ENCODE peak calls at places on chromosomes 1 and 21, in ten cellular contexts. N is BJ, T is GM23338, Y is adrenal gland, B is right atrium auricular region, K is tibial nerve, J is left lung, E is uterus, S is IMR-90, A is Calu3. Q is an unnamed sample.

GRCh38 chr1:86757272-86757984 is 53.1 kb downstream of the SH3GLB1 start:
- DNase-seq in N (no peak), T (no peak), Y (no peak), B (no peak), K (no peak), J (no peak), E (peak), S (peak), A (no peak), Q (no peak)

GRCh38 chr1:152148991-152149390 is 10.0 kb downstream of the RPTN start:
- DNase-seq in N (no peak), T (no peak), Y (no peak), B (no peak), K (no peak), J (no peak), E (no peak), S (no peak), A (no peak), Q (no peak)

GRCh38 chr21:28427356-28428022 is 565.2 kb downstream of the LTN1 start:
- DNase-seq in N (no peak), T (no peak), Y (no peak), B (no peak), K (no peak), J (no peak), E (no peak), S (peak), A (no peak), Q (no peak)

GRCh38 chr1:58317086-58317485 is 229.4 kb downstream of the OMA1 start:
- DNase-seq in N (no peak), T (no peak), Y (no peak), B (no peak), K (no peak), J (no peak), E (no peak), S (no peak), A (no peak), Q (no peak)

GRCh38 chr21:39675595-39675994 is 62.9 kb downstream of the B3GALT5 start:
- DNase-seq in N (no peak), T (peak), Y (no peak), B (no peak), K (no peak), J (no peak), E (no peak), S (no peak), A (no peak), Q (no peak)

GRCh38 chr1:241352401-241352800 is 4.6 kb downstream of the RGS7 start:
- DNase-seq in N (no peak), T (no peak), Y (no peak), B (no peak), K (no peak), J (no peak), E (no peak), S (no peak), A (no peak), Q (no peak)

GRCh38 chr1:22428672-22429071 is 23.0 kb upstream of the ZBTB40 start:
- DNase-seq in N (no peak), T (peak), Y (no peak), B (no peak), K (no peak), J (no peak), E (no peak), S (peak), A (peak), Q (peak)

GRCh38 chr1:160143695-160144094 is 7.7 kb upstream of the ATP1A4 start:
- DNase-seq in N (no peak), T (no peak), Y (no peak), B (no peak), K (no peak), J (peak), E (no peak), S (no peak), A (no peak), Q (no peak)

GRCh38 chr1:75170981-75171380 is 36.8 kb downstream of the LHX8 start:
- DNase-seq in N (no peak), T (no peak), Y (no peak), B (no peak), K (no peak), J (no peak), E (no peak), S (no peak), A (no peak), Q (no peak)

GRCh38 chr21:38236232-38236631 is 20.6 kb upstream of the KCNJ15 start:
- DNase-seq in N (no peak), T (peak), Y (no peak), B (no peak), K (no peak), J (no peak), E (no peak), S (no peak), A (peak), Q (no peak)

DNA sequence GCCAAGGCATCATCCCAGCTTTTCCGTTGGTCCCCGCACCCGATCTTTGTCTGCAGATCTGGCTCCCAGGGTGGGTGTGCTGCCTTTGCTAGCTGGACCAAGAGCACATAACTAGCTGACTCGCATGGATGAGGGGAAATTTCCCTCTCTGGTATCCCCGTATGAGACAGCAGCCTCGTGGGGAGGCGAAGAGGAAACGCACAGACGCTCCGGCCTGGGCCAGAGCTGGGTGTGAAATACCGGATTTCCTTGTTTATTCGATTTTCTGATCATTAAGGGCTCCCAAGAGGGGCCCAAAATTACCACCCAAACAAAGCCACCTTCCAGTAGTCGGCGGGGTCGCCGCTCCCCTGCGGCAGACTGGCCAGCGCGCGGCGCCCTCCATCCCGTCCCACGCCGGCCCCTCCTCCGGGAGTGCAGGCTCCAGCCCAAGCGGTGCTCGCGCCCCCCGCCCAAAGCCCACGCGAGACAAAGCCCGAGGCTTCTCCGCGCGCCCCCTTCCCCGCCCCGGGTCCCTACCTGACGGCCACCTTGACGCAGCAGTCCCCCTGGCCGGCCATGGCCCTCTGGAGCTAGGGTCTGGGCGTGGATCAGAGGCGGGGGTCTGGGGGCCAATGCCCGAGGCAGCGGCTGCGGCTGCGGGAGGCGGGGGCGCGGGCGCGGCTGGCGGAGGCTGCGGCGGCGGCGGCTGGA is 544 bp downstream of the KIF21B start:
- DNase-seq in N (no peak), T (peak), Y (no peak), B (no peak), K (no peak), J (no peak), E (no peak), S (no peak), A (no peak), Q (peak)
- TF ChIP-seq CTCF in N (no peak), T (peak), Y (no peak), B (no peak), K (no peak), J (no peak), E (no peak), S (no peak), A (no peak), Q (no peak)

GRCh38 chr1:25922064-25922632 is 15.9 kb upstream of the STMN1 start:
- DNase-seq in N (no peak), T (peak), Y (no peak), B (no peak), K (no peak), J (no peak), E (no peak), S (no peak), A (no peak), Q (no peak)
- TF ChIP-seq CTCF in N (no peak), T (no peak), Y (no peak), B (no peak), K (no peak), J (no peak), E (no peak), S (no peak), A (no peak), Q (no peak)

GRCh38 chr1:109192433-109192832 is 21.3 kb upstream of the SARS1 start:
- DNase-seq in N (no peak), T (no peak), Y (no peak), B (no peak), K (no peak), J (no peak), E (no peak), S (no peak), A (no peak), Q (no peak)

GRCh38 chr1:109188776-109189175 is 24.9 kb upstream of the SARS1 start:
- DNase-seq in N (no peak), T (no peak), Y (no peak), B (no peak), K (no peak), J (no peak), E (no peak), S (no peak), A (no peak), Q (no peak)

GRCh38 chr1:109190189-109190588 is 23.5 kb upstream of the SARS1 start:
- DNase-seq in N (no peak), T (no peak), Y (no peak), B (no peak), K (no peak), J (no peak), E (no peak), S (no peak), A (no peak), Q (no peak)

GRCh38 chr1:109193653-109194590 is 19.8 kb upstream of the SARS1 start:
- DNase-seq in N (no peak), T (peak), Y (peak), B (no peak), K (no peak), J (peak), E (no peak), S (no peak), A (peak), Q (peak)

DNA sequence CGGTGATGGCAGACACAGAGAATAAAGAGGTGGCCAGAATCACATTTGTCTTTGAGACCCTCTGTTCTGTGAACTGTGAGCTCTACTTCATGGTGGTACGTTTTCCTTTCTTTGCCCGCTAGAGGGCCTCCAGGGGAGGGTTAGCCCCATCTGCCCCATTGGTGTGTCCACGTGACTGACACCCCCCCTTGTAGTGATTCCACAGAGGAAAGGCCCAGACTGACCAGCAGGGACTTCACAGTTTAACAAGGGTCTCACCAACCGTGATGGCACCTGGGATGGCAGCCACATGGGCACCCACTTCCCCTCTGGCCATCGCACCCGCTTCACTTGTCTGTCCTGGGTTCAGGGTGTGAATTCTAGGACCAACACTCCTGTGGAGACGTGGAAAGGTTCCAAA is 22.3 kb upstream of the SARS1 start:
- DNase-seq in N (no peak), T (peak), Y (no peak), B (no peak), K (no peak), J (no peak), E (no peak), S (no peak), A (peak), Q (no peak)
- TF ChIP-seq CTCF in N (no peak), T (peak), Y (no peak), B (no peak), K (no peak), J (no peak), E (no peak), S (no peak), A (peak), Q (no peak)

GRCh38 chr1:34370748-34371147 is 194.0 kb downstream of the C1orf94 start:
- DNase-seq in N (no peak), T (no peak), Y (no peak), B (no peak), K (no peak), J (no peak), E (no peak), S (no peak), A (no peak), Q (no peak)

GRCh38 chr1:34373912-34374311 is 197.2 kb downstream of the C1orf94 start:
- DNase-seq in N (no peak), T (no peak), Y (no peak), B (no peak), K (no peak), J (no peak), E (no peak), S (no peak), A (no peak), Q (no peak)

GRCh38 chr1:34369701-34370455 is 193.2 kb downstream of the C1orf94 start:
- DNase-seq in N (no peak), T (no peak), Y (no peak), B (no peak), K (no peak), J (no peak), E (no peak), S (no peak), A (no peak), Q (no peak)

GRCh38 chr1:34372891-34373290 is 196.2 kb downstream of the C1orf94 start:
- DNase-seq in N (no peak), T (no peak), Y (no peak), B (no peak), K (no peak), J (no peak), E (no peak), S (no peak), A (no peak), Q (no peak)

DNA sequence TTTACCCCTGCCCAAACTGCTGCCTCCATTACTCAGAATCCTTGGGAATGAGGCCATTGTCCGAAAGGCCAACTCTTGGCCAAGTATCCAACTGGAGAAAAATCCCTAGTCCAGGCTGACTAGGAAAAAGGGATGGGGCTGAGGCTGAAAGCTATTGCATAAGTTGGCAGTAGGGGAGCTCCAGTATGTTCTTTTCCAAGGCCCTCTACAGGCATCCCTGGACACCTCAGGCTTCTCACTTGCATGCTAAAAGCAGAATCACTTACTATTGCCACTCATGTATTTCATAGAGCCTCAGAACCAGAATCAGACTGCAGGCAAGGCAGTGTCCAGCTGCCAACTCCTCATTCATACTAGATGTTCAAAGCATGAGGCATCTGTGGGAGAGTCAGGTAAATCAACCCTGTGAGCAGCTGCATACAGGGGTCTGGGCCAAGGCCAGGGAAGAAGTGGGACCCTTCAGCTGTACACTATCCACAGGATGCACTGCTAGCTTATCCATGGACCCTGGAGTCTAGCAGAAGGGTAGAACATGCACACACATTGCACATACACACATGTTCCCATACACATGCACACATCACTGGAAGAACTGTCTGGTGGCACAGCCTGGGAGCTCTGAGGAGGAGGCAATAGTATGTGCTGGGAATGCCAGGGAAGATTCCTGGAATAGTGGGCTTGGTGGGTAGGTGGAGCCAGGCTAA is 195.3 kb downstream of the C1orf94 start:
- DNase-seq in N (no peak), T (peak), Y (no peak), B (no peak), K (no peak), J (no peak), E (no peak), S (no peak), A (no peak), Q (no peak)
- TF ChIP-seq CTCF in N (no peak), T (no peak), Y (no peak), B (no peak), K (no peak), J (no peak), E (no peak), S (no peak), A (no peak), Q (no peak)

GRCh38 chr1:78855258-78855657 is 151.3 kb downstream of the ADGRL4 start:
- DNase-seq in N (no peak), T (no peak), Y (no peak), B (no peak), K (no peak), J (no peak), E (no peak), S (no peak), A (no peak), Q (no peak)

GRCh38 chr1:78854556-78854955 is 152.0 kb downstream of the ADGRL4 start:
- DNase-seq in N (no peak), T (no peak), Y (no peak), B (no peak), K (no peak), J (no peak), E (no peak), S (no peak), A (no peak), Q (no peak)

GRCh38 chr1:78856096-78856495 is 150.4 kb downstream of the ADGRL4 start:
- DNase-seq in N (no peak), T (no peak), Y (no peak), B (no peak), K (no peak), J (no peak), E (no peak), S (no peak), A (no peak), Q (no peak)
- TF ChIP-seq CTCF in N (no peak), T (no peak), Y (no peak), B (no peak), K (no peak), J (no peak), E (no peak), S (no peak), A (no peak), Q (no peak)

Q was measured in natural killer cell.